ENCODE peak calls at places on chromosomes 16 and 17, in eight cellular contexts. One of them, this sample, is unnamed. For H3K4me1, the result is how much of the 10 kb centered on the place peaks cover.

GRCh38 chr17:71339219-71339618 is 781.6 kb upstream of the SOX9 start:
- DNase-seq in PC-3: peak
- DNase-seq in transverse colon: no peak
- DNase-seq in ovary: no peak
- DNase-seq in tibial nerve: no peak
- DNase-seq in osteoblast: peak
- DNase-seq in psoas muscle: no peak
- DNase-seq in cardiac muscle cell: peak
- DNase-seq in this sample: no peak

GRCh38 chr17:6495450-6496115 is 51.3 kb downstream of the PIMREG start:
- DNase-seq in osteoblast: no peak
- DNase-seq in PC-3: no peak
- DNase-seq in cardiac muscle cell: no peak
- DNase-seq in tibial nerve: no peak
- DNase-seq in transverse colon: no peak
- DNase-seq in psoas muscle: no peak
- DNase-seq in ovary: peak
- DNase-seq in this sample: no peak

GRCh38 chr17:69154267-69154666 is 12.6 kb upstream of the ABCA6 start:
- DNase-seq in ovary: no peak
- DNase-seq in osteoblast: no peak
- DNase-seq in PC-3: no peak
- DNase-seq in transverse colon: no peak
- DNase-seq in psoas muscle: no peak
- DNase-seq in tibial nerve: no peak
- DNase-seq in cardiac muscle cell: no peak
- DNase-seq in this sample: no peak

GRCh38 chr17:30586818-30587595 is 109.8 kb downstream of the GOSR1 start:
- DNase-seq in osteoblast: peak
- DNase-seq in psoas muscle: no peak
- DNase-seq in transverse colon: no peak
- DNase-seq in ovary: no peak
- DNase-seq in PC-3: no peak
- DNase-seq in tibial nerve: no peak
- DNase-seq in cardiac muscle cell: peak
- DNase-seq in this sample: no peak

GRCh38 chr17:35170968-35171771 is 23.0 kb downstream of the SLC35G3 start:
- DNase-seq in ovary: no peak
- DNase-seq in tibial nerve: no peak
- DNase-seq in cardiac muscle cell: peak
- DNase-seq in PC-3: peak
- DNase-seq in transverse colon: no peak
- DNase-seq in osteoblast: no peak
- DNase-seq in psoas muscle: no peak
- DNase-seq in this sample: no peak

GRCh38 chr16:80569440-80570105 is 28.8 kb downstream of the DYNLRB2 start:
- DNase-seq in ovary: no peak
- DNase-seq in tibial nerve: no peak
- DNase-seq in cardiac muscle cell: peak
- DNase-seq in transverse colon: no peak
- DNase-seq in psoas muscle: no peak
- DNase-seq in PC-3: peak
- DNase-seq in osteoblast: peak
- DNase-seq in this sample: no peak

GRCh38 chr17:7019839-7020519 is 2.9 kb upstream of the BCL6B start:
- DNase-seq in ovary: peak
- DNase-seq in transverse colon: peak
- DNase-seq in tibial nerve: no peak
- DNase-seq in psoas muscle: peak
- DNase-seq in cardiac muscle cell: peak
- DNase-seq in PC-3: peak
- DNase-seq in osteoblast: peak
- DNase-seq in this sample: no peak

GRCh38 chr16:3687792-3688191 is 29.5 kb downstream of the TRAP1 start:
- DNase-seq in PC-3: no peak
- DNase-seq in tibial nerve: no peak
- DNase-seq in cardiac muscle cell: no peak
- DNase-seq in transverse colon: no peak
- DNase-seq in ovary: no peak
- DNase-seq in psoas muscle: no peak
- DNase-seq in osteoblast: no peak
- DNase-seq in this sample: no peak

GRCh38 chr16:53504161-53504663 is 1.2 kb upstream of the AKTIP start:
- DNase-seq in ovary: peak
- DNase-seq in tibial nerve: no peak
- DNase-seq in PC-3: no peak
- DNase-seq in psoas muscle: peak
- DNase-seq in cardiac muscle cell: peak
- DNase-seq in osteoblast: no peak
- DNase-seq in transverse colon: peak
- DNase-seq in this sample: peak

GRCh38 chr17:82901356-82901755 is 61.5 kb upstream of the ZNF750 start:
- DNase-seq in cardiac muscle cell: no peak
- DNase-seq in osteoblast: no peak
- DNase-seq in psoas muscle: no peak
- DNase-seq in PC-3: no peak
- DNase-seq in tibial nerve: no peak
- DNase-seq in transverse colon: no peak
- DNase-seq in ovary: no peak
- DNase-seq in this sample: no peak

GRCh38 chr16:12757546-12757945 is 46.1 kb downstream of the CPPED1 start:
- DNase-seq in ovary: no peak
- DNase-seq in psoas muscle: no peak
- DNase-seq in PC-3: no peak
- DNase-seq in osteoblast: no peak
- DNase-seq in cardiac muscle cell: no peak
- DNase-seq in transverse colon: no peak
- DNase-seq in tibial nerve: no peak
- DNase-seq in this sample: no peak

GRCh38 chr16:75251280-75252048 is at the start of gene BCAR1:
- DNase-seq in transverse colon: peak
- DNase-seq in tibial nerve: peak
- DNase-seq in ovary: peak
- DNase-seq in PC-3: peak
- DNase-seq in psoas muscle: peak
- DNase-seq in cardiac muscle cell: peak
- DNase-seq in osteoblast: peak
- DNase-seq in this sample: peak
- TF ChIP-seq CTCF in transverse colon: no peak
- TF ChIP-seq CTCF in tibial nerve: no peak
- TF ChIP-seq CTCF in ovary: no peak
- TF ChIP-seq CTCF in PC-3: no peak
- TF ChIP-seq CTCF in psoas muscle: peak
- TF ChIP-seq CTCF in cardiac muscle cell: no peak
- TF ChIP-seq CTCF in osteoblast: no peak
- TF ChIP-seq CTCF in this sample: no peak

GRCh38 chr17:72713701-72714100 is 378.8 kb downstream of the SLC39A11 start:
- DNase-seq in psoas muscle: no peak
- DNase-seq in transverse colon: no peak
- DNase-seq in PC-3: no peak
- DNase-seq in ovary: no peak
- DNase-seq in cardiac muscle cell: no peak
- DNase-seq in tibial nerve: no peak
- DNase-seq in osteoblast: no peak
- DNase-seq in this sample: no peak
- H3K4me1 ChIP-seq in psoas muscle: under half
- H3K4me1 ChIP-seq in transverse colon: under half
- H3K4me1 ChIP-seq in PC-3: half or more
- H3K4me1 ChIP-seq in ovary: under half
- H3K4me1 ChIP-seq in cardiac muscle cell: under half
- H3K4me1 ChIP-seq in tibial nerve: under half
- H3K4me1 ChIP-seq in osteoblast: under half
- H3K4me1 ChIP-seq in this sample: under half

GRCh38 chr16:88805887-88806393 is 2.4 kb downstream of the CDT1 start:
- DNase-seq in psoas muscle: no peak
- DNase-seq in transverse colon: no peak
- DNase-seq in cardiac muscle cell: no peak
- DNase-seq in osteoblast: peak
- DNase-seq in tibial nerve: no peak
- DNase-seq in ovary: no peak
- DNase-seq in PC-3: no peak
- DNase-seq in this sample: no peak

GRCh38 chr16:88805340-88805715 is 1.7 kb downstream of the CDT1 start:
- DNase-seq in PC-3: no peak
- DNase-seq in transverse colon: no peak
- DNase-seq in cardiac muscle cell: no peak
- DNase-seq in ovary: no peak
- DNase-seq in psoas muscle: no peak
- DNase-seq in osteoblast: peak
- DNase-seq in tibial nerve: no peak
- DNase-seq in this sample: no peak

GRCh38 chr16:88804173-88804551 is 573 bp downstream of the CDT1 start:
- DNase-seq in psoas muscle: no peak
- DNase-seq in ovary: peak
- DNase-seq in transverse colon: no peak
- DNase-seq in cardiac muscle cell: no peak
- DNase-seq in osteoblast: no peak
- DNase-seq in tibial nerve: no peak
- DNase-seq in PC-3: no peak
- DNase-seq in this sample: no peak

GRCh38 chr16:88803264-88803987 is at the start of gene CDT1:
- DNase-seq in cardiac muscle cell: peak
- DNase-seq in osteoblast: peak
- DNase-seq in psoas muscle: peak
- DNase-seq in transverse colon: peak
- DNase-seq in PC-3: peak
- DNase-seq in ovary: peak
- DNase-seq in tibial nerve: peak
- DNase-seq in this sample: peak

DNA sequence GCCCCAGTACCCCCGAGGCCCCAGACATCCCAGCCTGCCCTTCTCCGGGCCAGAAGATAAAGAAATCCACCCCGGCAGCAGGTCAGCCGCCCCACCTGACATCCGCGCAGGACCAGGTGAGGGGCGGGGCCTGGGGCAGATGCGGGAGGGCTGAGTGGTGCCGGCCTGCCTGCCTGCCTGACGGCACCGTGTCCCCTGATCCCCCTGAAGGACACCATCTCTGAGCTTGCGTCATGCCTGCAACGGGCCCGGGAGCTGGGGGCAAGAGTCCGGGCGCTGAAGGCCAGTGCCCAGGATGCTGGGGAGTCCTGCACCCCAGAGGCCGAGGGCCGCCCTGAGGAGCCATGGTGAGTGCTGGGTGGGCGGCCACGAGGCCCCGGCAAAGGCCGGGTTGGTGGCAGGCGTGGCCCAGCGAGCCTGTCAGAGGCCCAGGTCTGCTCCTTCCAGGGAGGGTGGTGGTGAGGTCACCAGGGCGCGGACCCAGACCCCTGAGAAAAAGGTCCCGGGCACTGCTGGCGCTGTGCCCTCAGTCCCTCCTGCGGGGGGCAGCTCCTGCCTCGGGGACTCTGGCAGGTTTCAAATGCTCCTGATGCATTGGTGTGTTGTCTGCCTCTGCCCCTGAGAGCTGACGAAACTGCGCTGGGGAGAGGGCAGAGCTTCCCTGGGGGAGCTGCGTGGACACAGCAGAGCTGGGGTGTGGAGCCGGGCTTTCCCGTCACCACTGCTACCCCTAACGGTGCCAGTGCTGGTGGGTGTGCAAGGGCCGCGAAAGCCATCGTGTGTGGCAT is 1.2 kb downstream of the CDT1 start:
- DNase-seq in cardiac muscle cell: no peak
- DNase-seq in transverse colon: no peak
- DNase-seq in psoas muscle: no peak
- DNase-seq in PC-3: peak
- DNase-seq in osteoblast: peak
- DNase-seq in tibial nerve: no peak
- DNase-seq in ovary: peak
- DNase-seq in this sample: no peak
- H3K27ac ChIP-seq in cardiac muscle cell: no peak
- H3K27ac ChIP-seq in transverse colon: peak
- H3K27ac ChIP-seq in psoas muscle: no peak
- H3K27ac ChIP-seq in PC-3: peak
- H3K27ac ChIP-seq in osteoblast: no peak
- H3K27ac ChIP-seq in tibial nerve: no peak
- H3K27ac ChIP-seq in ovary: no peak
- H3K27ac ChIP-seq in this sample: no peak

DNA sequence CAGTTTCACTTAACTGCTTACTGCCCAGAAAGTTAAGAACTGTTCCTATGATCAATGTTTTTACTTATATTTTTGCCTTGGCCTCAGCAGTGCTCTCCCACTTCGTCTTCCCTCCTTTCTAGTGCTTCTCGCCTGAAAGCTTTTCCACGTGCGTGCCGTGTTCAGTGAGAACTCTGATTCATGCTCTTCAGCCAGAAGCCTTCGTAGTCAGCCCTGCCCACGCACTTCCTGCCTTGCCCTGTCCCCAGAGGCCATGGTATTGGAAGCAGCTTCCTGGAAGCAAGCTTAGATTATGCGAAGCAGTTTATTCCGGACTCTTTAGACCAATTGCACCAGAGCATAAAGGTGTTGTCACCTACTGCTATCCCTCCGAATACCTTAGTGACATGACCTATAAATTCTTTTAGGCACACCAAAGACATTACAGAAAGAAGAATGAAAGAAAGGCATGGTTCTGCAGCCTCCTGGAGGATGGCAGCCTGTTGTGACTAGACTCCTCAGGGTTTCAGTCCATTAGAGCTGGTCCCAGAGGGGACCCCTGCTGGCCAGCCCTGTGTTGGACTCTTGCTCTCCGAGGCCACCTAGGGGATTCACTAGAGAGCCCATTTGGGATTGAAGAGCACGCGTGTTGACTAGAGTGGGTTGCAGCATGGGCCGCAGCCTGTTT is 105.2 kb downstream of the RPTOR start:
- DNase-seq in tibial nerve: peak
- DNase-seq in ovary: peak
- DNase-seq in osteoblast: peak
- DNase-seq in cardiac muscle cell: peak
- DNase-seq in PC-3: peak
- DNase-seq in psoas muscle: peak
- DNase-seq in transverse colon: no peak
- DNase-seq in this sample: peak
- TF ChIP-seq CTCF in tibial nerve: peak
- TF ChIP-seq CTCF in ovary: no peak
- TF ChIP-seq CTCF in osteoblast: peak
- TF ChIP-seq CTCF in cardiac muscle cell: peak
- TF ChIP-seq CTCF in PC-3: peak
- TF ChIP-seq CTCF in psoas muscle: peak
- TF ChIP-seq CTCF in transverse colon: peak
- TF ChIP-seq CTCF in this sample: no peak

GRCh38 chr16:27495191-27495590 is 54.5 kb downstream of the GTF3C1 start:
- DNase-seq in tibial nerve: peak
- DNase-seq in psoas muscle: peak
- DNase-seq in PC-3: no peak
- DNase-seq in ovary: peak
- DNase-seq in osteoblast: peak
- DNase-seq in transverse colon: no peak
- DNase-seq in cardiac muscle cell: peak
- DNase-seq in this sample: peak
- H3K4me1 ChIP-seq in tibial nerve: under half
- H3K4me1 ChIP-seq in psoas muscle: under half
- H3K4me1 ChIP-seq in PC-3: under half
- H3K4me1 ChIP-seq in ovary: under half
- H3K4me1 ChIP-seq in osteoblast: under half
- H3K4me1 ChIP-seq in transverse colon: under half
- H3K4me1 ChIP-seq in cardiac muscle cell: under half
- H3K4me1 ChIP-seq in this sample: under half

This sample was measured in lung.